ENCODE peak calls at places on chromosomes 5 and 9, in ten cellular contexts. One of them, this sample, is unnamed.
A peak's percentile ranks its signal among the peaks of the same experiment; 100 is the strongest.

GRCh38 chr9:17293685-17294084 is 158.8 kb downstream of the CNTLN start:
- DNase-seq in NCI-H1417 treated with DMSO at 0.1 percent for 48 hours: no peak
- DNase-seq in psoas muscle: no peak
- DNase-seq in iPS-NIHi11: no peak
- DNase-seq in fibroblast of the conjunctiva: no peak
- DNase-seq in GM12865: no peak
- DNase-seq in activated T-cell treated with anti-CD3 and anti-CD28 coated beads, Interleukin-2, amount 50 U/mL, for 72 hours: no peak
- DNase-seq in AG04449: no peak
- DNase-seq in thoracic aorta: no peak
- DNase-seq in AG10803: no peak
- DNase-seq in this sample: no peak

GRCh38 chr5:3024976-3025375 is 273.5 kb upstream of the IRX2 start:
- DNase-seq in psoas muscle: no peak
- DNase-seq in AG04449: no peak
- DNase-seq in thoracic aorta: no peak
- DNase-seq in fibroblast of the conjunctiva: no peak
- DNase-seq in NCI-H1417 treated with DMSO at 0.1 percent for 48 hours: no peak
- DNase-seq in GM12865: no peak
- DNase-seq in AG10803: no peak
- DNase-seq in activated T-cell treated with anti-CD3 and anti-CD28 coated beads, Interleukin-2, amount 50 U/mL, for 72 hours: no peak
- DNase-seq in iPS-NIHi11: no peak
- DNase-seq in this sample: no peak

GRCh38 chr5:1637639-1638481 is 114.1 kb upstream of the LPCAT1 start:
- DNase-seq in NCI-H1417 treated with DMSO at 0.1 percent for 48 hours: no peak
- DNase-seq in thoracic aorta: no peak
- DNase-seq in GM12865: no peak
- DNase-seq in fibroblast of the conjunctiva: no peak
- DNase-seq in psoas muscle: no peak
- DNase-seq in iPS-NIHi11: no peak
- DNase-seq in AG10803: no peak
- DNase-seq in activated T-cell treated with anti-CD3 and anti-CD28 coated beads, Interleukin-2, amount 50 U/mL, for 72 hours: no peak
- DNase-seq in AG04449: no peak
- DNase-seq in this sample: no peak

GRCh38 chr5:54905942-54906537 is 79.4 kb downstream of the ESM1 start:
- DNase-seq in NCI-H1417 treated with DMSO at 0.1 percent for 48 hours: no peak
- DNase-seq in iPS-NIHi11: peak; percentile 62
- DNase-seq in AG04449: no peak
- DNase-seq in fibroblast of the conjunctiva: peak; percentile 68
- DNase-seq in AG10803: peak; percentile 73
- DNase-seq in GM12865: peak; percentile 58
- DNase-seq in activated T-cell treated with anti-CD3 and anti-CD28 coated beads, Interleukin-2, amount 50 U/mL, for 72 hours: peak; percentile 68
- DNase-seq in thoracic aorta: no peak
- DNase-seq in psoas muscle: peak; percentile 60
- DNase-seq in this sample: no peak

GRCh38 chr5:38396766-38397165 is 138.4 kb downstream of the EGFLAM start:
- DNase-seq in NCI-H1417 treated with DMSO at 0.1 percent for 48 hours: no peak
- DNase-seq in iPS-NIHi11: no peak
- DNase-seq in fibroblast of the conjunctiva: no peak
- DNase-seq in activated T-cell treated with anti-CD3 and anti-CD28 coated beads, Interleukin-2, amount 50 U/mL, for 72 hours: no peak
- DNase-seq in AG10803: no peak
- DNase-seq in GM12865: no peak
- DNase-seq in thoracic aorta: no peak
- DNase-seq in AG04449: no peak
- DNase-seq in psoas muscle: no peak
- DNase-seq in this sample: no peak

GRCh38 chr5:142617416-142617815 is 68.5 kb downstream of the FGF1 start:
- DNase-seq in AG04449: no peak
- DNase-seq in NCI-H1417 treated with DMSO at 0.1 percent for 48 hours: no peak
- DNase-seq in iPS-NIHi11: no peak
- DNase-seq in AG10803: no peak
- DNase-seq in thoracic aorta: no peak
- DNase-seq in psoas muscle: no peak
- DNase-seq in activated T-cell treated with anti-CD3 and anti-CD28 coated beads, Interleukin-2, amount 50 U/mL, for 72 hours: peak; percentile 33
- DNase-seq in fibroblast of the conjunctiva: no peak
- DNase-seq in GM12865: peak; percentile 35
- DNase-seq in this sample: no peak

GRCh38 chr5:23084815-23085214 is 231.7 kb upstream of the CDH12 start:
- DNase-seq in AG04449: no peak
- DNase-seq in NCI-H1417 treated with DMSO at 0.1 percent for 48 hours: no peak
- DNase-seq in AG10803: no peak
- DNase-seq in activated T-cell treated with anti-CD3 and anti-CD28 coated beads, Interleukin-2, amount 50 U/mL, for 72 hours: no peak
- DNase-seq in iPS-NIHi11: no peak
- DNase-seq in fibroblast of the conjunctiva: no peak
- DNase-seq in psoas muscle: no peak
- DNase-seq in GM12865: no peak
- DNase-seq in thoracic aorta: no peak
- DNase-seq in this sample: no peak

GRCh38 chr9:101668466-101668865 is 70.0 kb downstream of the GRIN3A start:
- DNase-seq in NCI-H1417 treated with DMSO at 0.1 percent for 48 hours: no peak
- DNase-seq in fibroblast of the conjunctiva: no peak
- DNase-seq in thoracic aorta: no peak
- DNase-seq in GM12865: no peak
- DNase-seq in psoas muscle: no peak
- DNase-seq in AG04449: no peak
- DNase-seq in activated T-cell treated with anti-CD3 and anti-CD28 coated beads, Interleukin-2, amount 50 U/mL, for 72 hours: no peak
- DNase-seq in AG10803: no peak
- DNase-seq in iPS-NIHi11: no peak
- DNase-seq in this sample: no peak

GRCh38 chr9:134322781-134323241 is 3.4 kb upstream of the RXRA start:
- DNase-seq in activated T-cell treated with anti-CD3 and anti-CD28 coated beads, Interleukin-2, amount 50 U/mL, for 72 hours: no peak
- DNase-seq in AG04449: no peak
- DNase-seq in iPS-NIHi11: no peak
- DNase-seq in GM12865: no peak
- DNase-seq in AG10803: no peak
- DNase-seq in NCI-H1417 treated with DMSO at 0.1 percent for 48 hours: no peak
- DNase-seq in psoas muscle: peak; percentile 42
- DNase-seq in thoracic aorta: no peak
- DNase-seq in fibroblast of the conjunctiva: no peak
- DNase-seq in this sample: no peak

GRCh38 chr5:160548949-160549665 is 127.5 kb downstream of the PTTG1 start:
- DNase-seq in AG04449: no peak
- DNase-seq in NCI-H1417 treated with DMSO at 0.1 percent for 48 hours: no peak
- DNase-seq in iPS-NIHi11: no peak
- DNase-seq in GM12865: no peak
- DNase-seq in fibroblast of the conjunctiva: no peak
- DNase-seq in psoas muscle: no peak
- DNase-seq in thoracic aorta: no peak
- DNase-seq in activated T-cell treated with anti-CD3 and anti-CD28 coated beads, Interleukin-2, amount 50 U/mL, for 72 hours: no peak
- DNase-seq in AG10803: peak; percentile 60
- DNase-seq in this sample: no peak

GRCh38 chr5:94375801-94376200 is 242.6 kb downstream of the KIAA0825 start:
- DNase-seq in AG04449: no peak
- DNase-seq in GM12865: no peak
- DNase-seq in iPS-NIHi11: no peak
- DNase-seq in activated T-cell treated with anti-CD3 and anti-CD28 coated beads, Interleukin-2, amount 50 U/mL, for 72 hours: no peak
- DNase-seq in fibroblast of the conjunctiva: no peak
- DNase-seq in psoas muscle: no peak
- DNase-seq in AG10803: no peak
- DNase-seq in NCI-H1417 treated with DMSO at 0.1 percent for 48 hours: no peak
- DNase-seq in thoracic aorta: no peak
- DNase-seq in this sample: no peak

GRCh38 chr5:38846379-38846967 is 661 bp downstream of the OSMR start:
- DNase-seq in thoracic aorta: no peak
- DNase-seq in activated T-cell treated with anti-CD3 and anti-CD28 coated beads, Interleukin-2, amount 50 U/mL, for 72 hours: no peak
- DNase-seq in NCI-H1417 treated with DMSO at 0.1 percent for 48 hours: no peak
- DNase-seq in fibroblast of the conjunctiva: no peak
- DNase-seq in iPS-NIHi11: peak; percentile 19
- DNase-seq in psoas muscle: no peak
- DNase-seq in AG04449: no peak
- DNase-seq in GM12865: no peak
- DNase-seq in AG10803: peak; percentile 34
- DNase-seq in this sample: no peak

GRCh38 chr9:103991698-103992097 is 102.4 kb upstream of the SMC2 start:
- DNase-seq in AG04449: no peak
- DNase-seq in AG10803: no peak
- DNase-seq in NCI-H1417 treated with DMSO at 0.1 percent for 48 hours: no peak
- DNase-seq in thoracic aorta: no peak
- DNase-seq in GM12865: peak; percentile 72
- DNase-seq in iPS-NIHi11: no peak
- DNase-seq in fibroblast of the conjunctiva: no peak
- DNase-seq in activated T-cell treated with anti-CD3 and anti-CD28 coated beads, Interleukin-2, amount 50 U/mL, for 72 hours: peak; percentile 28
- DNase-seq in psoas muscle: no peak
- DNase-seq in this sample: no peak

GRCh38 chr5:69217154-69217731 is 17.4 kb upstream of the CDK7 start:
- DNase-seq in psoas muscle: no peak
- DNase-seq in iPS-NIHi11: peak; percentile 99
- DNase-seq in GM12865: peak; percentile 30
- DNase-seq in NCI-H1417 treated with DMSO at 0.1 percent for 48 hours: peak; percentile 31
- DNase-seq in thoracic aorta: peak; percentile 97
- DNase-seq in activated T-cell treated with anti-CD3 and anti-CD28 coated beads, Interleukin-2, amount 50 U/mL, for 72 hours: no peak
- DNase-seq in AG04449: no peak
- DNase-seq in fibroblast of the conjunctiva: no peak
- DNase-seq in AG10803: no peak
- DNase-seq in this sample: peak; percentile 94

GRCh38 chr5:143737073-143737472 is 74.9 kb upstream of the HMHB1 start:
- DNase-seq in NCI-H1417 treated with DMSO at 0.1 percent for 48 hours: no peak
- DNase-seq in thoracic aorta: no peak
- DNase-seq in activated T-cell treated with anti-CD3 and anti-CD28 coated beads, Interleukin-2, amount 50 U/mL, for 72 hours: no peak
- DNase-seq in iPS-NIHi11: no peak
- DNase-seq in psoas muscle: no peak
- DNase-seq in fibroblast of the conjunctiva: no peak
- DNase-seq in AG10803: no peak
- DNase-seq in AG04449: no peak
- DNase-seq in GM12865: no peak
- DNase-seq in this sample: no peak

GRCh38 chr9:134585746-134586706 is 55.6 kb upstream of the COL5A1 start:
- DNase-seq in fibroblast of the conjunctiva: no peak
- DNase-seq in psoas muscle: no peak
- DNase-seq in NCI-H1417 treated with DMSO at 0.1 percent for 48 hours: no peak
- DNase-seq in GM12865: no peak
- DNase-seq in AG04449: no peak
- DNase-seq in activated T-cell treated with anti-CD3 and anti-CD28 coated beads, Interleukin-2, amount 50 U/mL, for 72 hours: no peak
- DNase-seq in thoracic aorta: no peak
- DNase-seq in AG10803: peak; percentile 80
- DNase-seq in iPS-NIHi11: no peak
- DNase-seq in this sample: no peak

GRCh38 chr9:114278881-114279570 is 43.9 kb upstream of the ORM1 start:
- DNase-seq in thoracic aorta: peak; percentile 69
- DNase-seq in fibroblast of the conjunctiva: no peak
- DNase-seq in AG10803: peak; percentile 65
- DNase-seq in GM12865: peak; percentile 17
- DNase-seq in iPS-NIHi11: no peak
- DNase-seq in psoas muscle: peak; percentile 45
- DNase-seq in activated T-cell treated with anti-CD3 and anti-CD28 coated beads, Interleukin-2, amount 50 U/mL, for 72 hours: no peak
- DNase-seq in AG04449: peak; percentile 64
- DNase-seq in NCI-H1417 treated with DMSO at 0.1 percent for 48 hours: no peak
- DNase-seq in this sample: no peak

GRCh38 chr5:126597156-126597555 is 2.1 kb upstream of the ALDH7A1 start:
- DNase-seq in iPS-NIHi11: no peak
- DNase-seq in fibroblast of the conjunctiva: peak; percentile 62
- DNase-seq in psoas muscle: no peak
- DNase-seq in AG04449: peak; percentile 7
- DNase-seq in NCI-H1417 treated with DMSO at 0.1 percent for 48 hours: no peak
- DNase-seq in AG10803: peak; percentile 63
- DNase-seq in activated T-cell treated with anti-CD3 and anti-CD28 coated beads, Interleukin-2, amount 50 U/mL, for 72 hours: no peak
- DNase-seq in GM12865: no peak
- DNase-seq in thoracic aorta: no peak
- DNase-seq in this sample: no peak

GRCh38 chr5:135222171-135222681 is 176.8 kb downstream of the MACROH2A1 start:
- DNase-seq in psoas muscle: peak; percentile 87
- DNase-seq in fibroblast of the conjunctiva: no peak
- DNase-seq in NCI-H1417 treated with DMSO at 0.1 percent for 48 hours: no peak
- DNase-seq in GM12865: no peak
- DNase-seq in thoracic aorta: no peak
- DNase-seq in AG04449: no peak
- DNase-seq in activated T-cell treated with anti-CD3 and anti-CD28 coated beads, Interleukin-2, amount 50 U/mL, for 72 hours: no peak
- DNase-seq in iPS-NIHi11: no peak
- DNase-seq in AG10803: no peak
- DNase-seq in this sample: no peak

GRCh38 chr5:132434813-132435286 is 55.7 kb downstream of the IRF1 start:
- DNase-seq in GM12865: no peak
- DNase-seq in activated T-cell treated with anti-CD3 and anti-CD28 coated beads, Interleukin-2, amount 50 U/mL, for 72 hours: no peak
- DNase-seq in AG10803: no peak
- DNase-seq in thoracic aorta: no peak
- DNase-seq in fibroblast of the conjunctiva: no peak
- DNase-seq in AG04449: no peak
- DNase-seq in psoas muscle: no peak
- DNase-seq in iPS-NIHi11: no peak
- DNase-seq in NCI-H1417 treated with DMSO at 0.1 percent for 48 hours: no peak
- DNase-seq in this sample: no peak

GRCh38 chr5:72151169-72151568 is 43.9 kb downstream of the MAP1B start:
- DNase-seq in thoracic aorta: no peak
- DNase-seq in activated T-cell treated with anti-CD3 and anti-CD28 coated beads, Interleukin-2, amount 50 U/mL, for 72 hours: no peak
- DNase-seq in NCI-H1417 treated with DMSO at 0.1 percent for 48 hours: no peak
- DNase-seq in iPS-NIHi11: no peak
- DNase-seq in GM12865: no peak
- DNase-seq in AG10803: peak; percentile 64
- DNase-seq in fibroblast of the conjunctiva: no peak
- DNase-seq in AG04449: no peak
- DNase-seq in psoas muscle: no peak
- DNase-seq in this sample: no peak

GRCh38 chr9:131094015-131094414 is 2.3 kb upstream of the AIF1L start:
- DNase-seq in iPS-NIHi11: no peak
- DNase-seq in activated T-cell treated with anti-CD3 and anti-CD28 coated beads, Interleukin-2, amount 50 U/mL, for 72 hours: no peak
- DNase-seq in fibroblast of the conjunctiva: no peak
- DNase-seq in AG04449: no peak
- DNase-seq in NCI-H1417 treated with DMSO at 0.1 percent for 48 hours: no peak
- DNase-seq in AG10803: no peak
- DNase-seq in psoas muscle: no peak
- DNase-seq in thoracic aorta: no peak
- DNase-seq in GM12865: no peak
- DNase-seq in this sample: no peak

GRCh38 chr5:142290574-142291299 is 34.1 kb downstream of the SPRY4 start:
- DNase-seq in AG04449: no peak
- DNase-seq in psoas muscle: no peak
- DNase-seq in thoracic aorta: no peak
- DNase-seq in fibroblast of the conjunctiva: no peak
- DNase-seq in GM12865: no peak
- DNase-seq in AG10803: peak; percentile 48
- DNase-seq in NCI-H1417 treated with DMSO at 0.1 percent for 48 hours: no peak
- DNase-seq in activated T-cell treated with anti-CD3 and anti-CD28 coated beads, Interleukin-2, amount 50 U/mL, for 72 hours: no peak
- DNase-seq in iPS-NIHi11: no peak
- DNase-seq in this sample: no peak

GRCh38 chr9:111566234-111566633 is 33.2 kb downstream of the PTGR1 start:
- DNase-seq in GM12865: no peak
- DNase-seq in NCI-H1417 treated with DMSO at 0.1 percent for 48 hours: no peak
- DNase-seq in iPS-NIHi11: no peak
- DNase-seq in AG04449: no peak
- DNase-seq in thoracic aorta: no peak
- DNase-seq in fibroblast of the conjunctiva: no peak
- DNase-seq in AG10803: peak; percentile 20
- DNase-seq in psoas muscle: no peak
- DNase-seq in activated T-cell treated with anti-CD3 and anti-CD28 coated beads, Interleukin-2, amount 50 U/mL, for 72 hours: no peak
- DNase-seq in this sample: no peak

GRCh38 chr5:153340139-153340538 is 150.3 kb upstream of the GRIA1 start:
- DNase-seq in thoracic aorta: no peak
- DNase-seq in fibroblast of the conjunctiva: no peak
- DNase-seq in GM12865: no peak
- DNase-seq in AG04449: no peak
- DNase-seq in iPS-NIHi11: no peak
- DNase-seq in AG10803: no peak
- DNase-seq in NCI-H1417 treated with DMSO at 0.1 percent for 48 hours: no peak
- DNase-seq in activated T-cell treated with anti-CD3 and anti-CD28 coated beads, Interleukin-2, amount 50 U/mL, for 72 hours: no peak
- DNase-seq in psoas muscle: no peak
- DNase-seq in this sample: no peak

GRCh38 chr5:6307304-6307703 is 71.0 kb downstream of the MED10 start:
- DNase-seq in AG04449: no peak
- DNase-seq in iPS-NIHi11: no peak
- DNase-seq in GM12865: no peak
- DNase-seq in AG10803: no peak
- DNase-seq in fibroblast of the conjunctiva: no peak
- DNase-seq in activated T-cell treated with anti-CD3 and anti-CD28 coated beads, Interleukin-2, amount 50 U/mL, for 72 hours: no peak
- DNase-seq in NCI-H1417 treated with DMSO at 0.1 percent for 48 hours: no peak
- DNase-seq in thoracic aorta: no peak
- DNase-seq in psoas muscle: no peak
- DNase-seq in this sample: no peak

GRCh38 chr9:126611188-126611587 is 2.5 kb upstream of the LMX1B start:
- DNase-seq in fibroblast of the conjunctiva: no peak
- DNase-seq in NCI-H1417 treated with DMSO at 0.1 percent for 48 hours: no peak
- DNase-seq in AG04449: no peak
- DNase-seq in thoracic aorta: no peak
- DNase-seq in AG10803: no peak
- DNase-seq in psoas muscle: no peak
- DNase-seq in iPS-NIHi11: no peak
- DNase-seq in GM12865: no peak
- DNase-seq in activated T-cell treated with anti-CD3 and anti-CD28 coated beads, Interleukin-2, amount 50 U/mL, for 72 hours: no peak
- DNase-seq in this sample: no peak

GRCh38 chr9:37251452-37251851 is 131.1 kb downstream of the ZCCHC7 start:
- DNase-seq in iPS-NIHi11: peak; percentile 60
- DNase-seq in AG10803: no peak
- DNase-seq in thoracic aorta: no peak
- DNase-seq in fibroblast of the conjunctiva: no peak
- DNase-seq in activated T-cell treated with anti-CD3 and anti-CD28 coated beads, Interleukin-2, amount 50 U/mL, for 72 hours: no peak
- DNase-seq in GM12865: no peak
- DNase-seq in psoas muscle: no peak
- DNase-seq in AG04449: no peak
- DNase-seq in NCI-H1417 treated with DMSO at 0.1 percent for 48 hours: no peak
- DNase-seq in this sample: no peak

This sample was measured in activated gamma-delta T cell.